ENCODE peak calls at places on chromosomes 6 and 20, in ten cellular contexts. One of them, this sample, is unnamed. For H3K4me1, the result is how much of the 10 kb centered on the place peaks cover.

GRCh38 chr6:2765896-2766766 is 938 bp downstream of the WRNIP1 start:
- DNase-seq in psoas muscle: peak
- DNase-seq in breast epithelium: peak
- DNase-seq in upper lobe of right lung: peak
- DNase-seq in RWPE2: no peak
- DNase-seq in transverse colon: peak
- DNase-seq in mucosa of descending colon: peak
- DNase-seq in CD8-positive, alpha-beta T cell: peak
- DNase-seq in colonic mucosa: peak
- DNase-seq in upper lobe of left lung: peak
- DNase-seq in this sample: peak

GRCh38 chr20:13165203-13165602 is 55.9 kb upstream of the ISM1 start:
- DNase-seq in psoas muscle: no peak
- DNase-seq in breast epithelium: no peak
- DNase-seq in upper lobe of right lung: no peak
- DNase-seq in RWPE2: no peak
- DNase-seq in transverse colon: no peak
- DNase-seq in mucosa of descending colon: no peak
- DNase-seq in CD8-positive, alpha-beta T cell: no peak
- DNase-seq in colonic mucosa: no peak
- DNase-seq in upper lobe of left lung: no peak
- DNase-seq in this sample: no peak

GRCh38 chr6:38476141-38476540 is 163.6 kb downstream of the BTBD9 start:
- DNase-seq in psoas muscle: no peak
- DNase-seq in breast epithelium: no peak
- DNase-seq in upper lobe of right lung: no peak
- DNase-seq in RWPE2: no peak
- DNase-seq in transverse colon: no peak
- DNase-seq in mucosa of descending colon: no peak
- DNase-seq in CD8-positive, alpha-beta T cell: no peak
- DNase-seq in colonic mucosa: no peak
- DNase-seq in upper lobe of left lung: no peak
- DNase-seq in this sample: no peak

GRCh38 chr6:37047421-37047931 is 42.0 kb downstream of the FGD2 start:
- DNase-seq in psoas muscle: no peak
- DNase-seq in breast epithelium: no peak
- DNase-seq in upper lobe of right lung: no peak
- DNase-seq in RWPE2: no peak
- DNase-seq in transverse colon: no peak
- DNase-seq in mucosa of descending colon: no peak
- DNase-seq in CD8-positive, alpha-beta T cell: no peak
- DNase-seq in colonic mucosa: no peak
- DNase-seq in upper lobe of left lung: no peak
- DNase-seq in this sample: no peak

GRCh38 chr6:166866839-166867637 is 89.3 kb downstream of the RNASET2 start:
- DNase-seq in psoas muscle: no peak
- DNase-seq in breast epithelium: no peak
- DNase-seq in upper lobe of right lung: no peak
- DNase-seq in RWPE2: no peak
- DNase-seq in transverse colon: no peak
- DNase-seq in mucosa of descending colon: no peak
- DNase-seq in CD8-positive, alpha-beta T cell: no peak
- DNase-seq in colonic mucosa: no peak
- DNase-seq in upper lobe of left lung: no peak
- DNase-seq in this sample: no peak

GRCh38 chr6:87066449-87067288 is 28.2 kb downstream of the CGA start:
- DNase-seq in psoas muscle: no peak
- DNase-seq in breast epithelium: no peak
- DNase-seq in upper lobe of right lung: no peak
- DNase-seq in RWPE2: no peak
- DNase-seq in transverse colon: peak
- DNase-seq in mucosa of descending colon: no peak
- DNase-seq in CD8-positive, alpha-beta T cell: no peak
- DNase-seq in colonic mucosa: peak
- DNase-seq in upper lobe of left lung: no peak
- DNase-seq in this sample: no peak

GRCh38 chr20:52830598-52830997 is 141.6 kb upstream of the TSHZ2 start:
- DNase-seq in psoas muscle: no peak
- DNase-seq in breast epithelium: no peak
- DNase-seq in upper lobe of right lung: no peak
- DNase-seq in RWPE2: no peak
- DNase-seq in transverse colon: no peak
- DNase-seq in mucosa of descending colon: no peak
- DNase-seq in CD8-positive, alpha-beta T cell: no peak
- DNase-seq in colonic mucosa: no peak
- DNase-seq in upper lobe of left lung: no peak
- DNase-seq in this sample: no peak

GRCh38 chr20:32028647-32029372 is 18.6 kb downstream of the CCM2L start:
- DNase-seq in psoas muscle: no peak
- DNase-seq in breast epithelium: no peak
- DNase-seq in upper lobe of right lung: no peak
- DNase-seq in RWPE2: no peak
- DNase-seq in transverse colon: no peak
- DNase-seq in mucosa of descending colon: no peak
- DNase-seq in CD8-positive, alpha-beta T cell: no peak
- DNase-seq in colonic mucosa: no peak
- DNase-seq in upper lobe of left lung: no peak
- DNase-seq in this sample: no peak

DNA sequence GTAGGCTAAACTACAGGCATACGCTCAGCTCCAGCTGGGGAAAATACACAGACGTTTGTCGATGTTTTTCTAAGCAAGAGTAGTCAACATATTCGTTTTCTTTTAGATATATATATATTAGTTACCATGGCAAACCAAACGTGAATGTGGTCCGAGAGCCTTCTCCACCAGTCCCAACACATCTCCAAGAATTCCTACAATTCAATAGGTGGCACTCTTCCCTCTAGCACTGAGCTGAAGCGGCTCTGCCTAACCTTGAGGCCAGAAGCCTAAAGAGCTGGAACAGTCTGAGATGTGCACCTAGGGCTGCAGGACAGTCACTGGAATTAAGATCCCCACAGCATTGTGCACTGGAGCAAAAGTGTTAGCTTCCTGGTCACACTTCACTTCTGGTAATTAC is 70.3 kb upstream of the BEND3 start:
- DNase-seq in psoas muscle: no peak
- DNase-seq in breast epithelium: no peak
- DNase-seq in upper lobe of right lung: no peak
- DNase-seq in RWPE2: no peak
- DNase-seq in transverse colon: no peak
- DNase-seq in mucosa of descending colon: no peak
- DNase-seq in CD8-positive, alpha-beta T cell: no peak
- DNase-seq in colonic mucosa: no peak
- DNase-seq in upper lobe of left lung: peak
- DNase-seq in this sample: no peak
- TF ChIP-seq CTCF in psoas muscle: no peak
- TF ChIP-seq CTCF in breast epithelium: no peak
- TF ChIP-seq CTCF in upper lobe of right lung: peak
- TF ChIP-seq CTCF in RWPE2: peak
- TF ChIP-seq CTCF in transverse colon: no peak
- TF ChIP-seq CTCF in mucosa of descending colon: no peak
- TF ChIP-seq CTCF in CD8-positive, alpha-beta T cell: no peak
- TF ChIP-seq CTCF in colonic mucosa: no peak
- TF ChIP-seq CTCF in upper lobe of left lung: no peak
- TF ChIP-seq CTCF in this sample: no peak

GRCh38 chr20:64159711-64160110 is 4.5 kb upstream of the MYT1 start:
- DNase-seq in psoas muscle: no peak
- DNase-seq in breast epithelium: no peak
- DNase-seq in upper lobe of right lung: no peak
- DNase-seq in RWPE2: no peak
- DNase-seq in transverse colon: no peak
- DNase-seq in mucosa of descending colon: no peak
- DNase-seq in CD8-positive, alpha-beta T cell: no peak
- DNase-seq in colonic mucosa: no peak
- DNase-seq in upper lobe of left lung: no peak
- DNase-seq in this sample: no peak

GRCh38 chr20:64161595-64162238 is 2.5 kb upstream of the MYT1 start:
- DNase-seq in psoas muscle: no peak
- DNase-seq in breast epithelium: no peak
- DNase-seq in upper lobe of right lung: no peak
- DNase-seq in RWPE2: peak
- DNase-seq in transverse colon: peak
- DNase-seq in mucosa of descending colon: no peak
- DNase-seq in CD8-positive, alpha-beta T cell: no peak
- DNase-seq in colonic mucosa: peak
- DNase-seq in upper lobe of left lung: no peak
- DNase-seq in this sample: peak

GRCh38 chr20:64162239-64162621 is 2.0 kb upstream of the MYT1 start:
- DNase-seq in psoas muscle: no peak
- DNase-seq in breast epithelium: no peak
- DNase-seq in upper lobe of right lung: no peak
- DNase-seq in RWPE2: no peak
- DNase-seq in transverse colon: no peak
- DNase-seq in mucosa of descending colon: no peak
- DNase-seq in CD8-positive, alpha-beta T cell: no peak
- DNase-seq in colonic mucosa: no peak
- DNase-seq in upper lobe of left lung: no peak
- DNase-seq in this sample: no peak

GRCh38 chr20:64160118-64160517 is 4.1 kb upstream of the MYT1 start:
- DNase-seq in psoas muscle: no peak
- DNase-seq in breast epithelium: no peak
- DNase-seq in upper lobe of right lung: no peak
- DNase-seq in RWPE2: peak
- DNase-seq in transverse colon: no peak
- DNase-seq in mucosa of descending colon: no peak
- DNase-seq in CD8-positive, alpha-beta T cell: no peak
- DNase-seq in colonic mucosa: no peak
- DNase-seq in upper lobe of left lung: no peak
- DNase-seq in this sample: peak

GRCh38 chr20:64160536-64161495 is 3.4 kb upstream of the MYT1 start:
- DNase-seq in psoas muscle: no peak
- DNase-seq in breast epithelium: no peak
- DNase-seq in upper lobe of right lung: no peak
- DNase-seq in RWPE2: no peak
- DNase-seq in transverse colon: no peak
- DNase-seq in mucosa of descending colon: no peak
- DNase-seq in CD8-positive, alpha-beta T cell: no peak
- DNase-seq in colonic mucosa: no peak
- DNase-seq in upper lobe of left lung: no peak
- DNase-seq in this sample: peak
- H3K4me3 ChIP-seq in psoas muscle: no peak
- H3K4me3 ChIP-seq in breast epithelium: no peak
- H3K4me3 ChIP-seq in upper lobe of right lung: no peak
- H3K4me3 ChIP-seq in RWPE2: no peak
- H3K4me3 ChIP-seq in transverse colon: no peak
- H3K4me3 ChIP-seq in mucosa of descending colon: no peak
- H3K4me3 ChIP-seq in CD8-positive, alpha-beta T cell: no peak
- H3K4me3 ChIP-seq in colonic mucosa: no peak
- H3K4me3 ChIP-seq in upper lobe of left lung: no peak
- H3K4me3 ChIP-seq in this sample: no peak

DNA sequence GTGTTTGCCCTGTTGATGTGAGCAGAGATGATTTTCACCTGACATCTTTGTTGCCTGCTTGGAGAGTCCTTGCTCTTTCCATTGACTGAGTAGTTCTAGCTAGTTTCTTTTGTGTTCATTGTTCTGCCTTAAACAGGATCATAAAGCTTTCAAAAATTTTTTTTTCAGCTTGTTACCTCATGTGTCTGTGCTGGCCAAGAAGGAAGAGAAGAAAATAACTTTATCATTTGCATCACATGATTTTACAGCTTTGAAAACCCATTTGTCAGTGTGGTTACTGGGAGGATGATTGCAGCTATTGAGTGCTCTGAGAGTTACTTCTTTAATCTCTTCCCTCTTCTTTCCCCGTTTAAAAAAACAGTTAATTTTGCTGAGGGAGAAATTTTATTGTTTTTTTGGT is 16.0 kb downstream of the FOXO3 start:
- DNase-seq in psoas muscle: no peak
- DNase-seq in breast epithelium: no peak
- DNase-seq in upper lobe of right lung: no peak
- DNase-seq in RWPE2: no peak
- DNase-seq in transverse colon: no peak
- DNase-seq in mucosa of descending colon: no peak
- DNase-seq in CD8-positive, alpha-beta T cell: no peak
- DNase-seq in colonic mucosa: no peak
- DNase-seq in upper lobe of left lung: no peak
- DNase-seq in this sample: no peak
- H3K4me1 ChIP-seq in psoas muscle: half or more
- H3K4me1 ChIP-seq in breast epithelium: under half
- H3K4me1 ChIP-seq in upper lobe of right lung: half or more
- H3K4me1 ChIP-seq in RWPE2: under half
- H3K4me1 ChIP-seq in transverse colon: half or more
- H3K4me1 ChIP-seq in mucosa of descending colon: under half
- H3K4me1 ChIP-seq in CD8-positive, alpha-beta T cell: under half
- H3K4me1 ChIP-seq in colonic mucosa: under half
- H3K4me1 ChIP-seq in upper lobe of left lung: half or more
- H3K4me1 ChIP-seq in this sample: under half

GRCh38 chr20:41316009-41316408 is 1.5 kb downstream of the ZHX3 start:
- DNase-seq in psoas muscle: no peak
- DNase-seq in breast epithelium: no peak
- DNase-seq in upper lobe of right lung: no peak
- DNase-seq in RWPE2: no peak
- DNase-seq in transverse colon: no peak
- DNase-seq in mucosa of descending colon: no peak
- DNase-seq in CD8-positive, alpha-beta T cell: no peak
- DNase-seq in colonic mucosa: no peak
- DNase-seq in upper lobe of left lung: no peak
- DNase-seq in this sample: no peak

GRCh38 chr20:41318271-41318649 is 729 bp upstream of the ZHX3 start:
- DNase-seq in psoas muscle: no peak
- DNase-seq in breast epithelium: no peak
- DNase-seq in upper lobe of right lung: no peak
- DNase-seq in RWPE2: no peak
- DNase-seq in transverse colon: no peak
- DNase-seq in mucosa of descending colon: no peak
- DNase-seq in CD8-positive, alpha-beta T cell: no peak
- DNase-seq in colonic mucosa: peak
- DNase-seq in upper lobe of left lung: no peak
- DNase-seq in this sample: no peak

GRCh38 chr20:41321003-41321402 is 3.5 kb upstream of the ZHX3 start:
- DNase-seq in psoas muscle: no peak
- DNase-seq in breast epithelium: no peak
- DNase-seq in upper lobe of right lung: no peak
- DNase-seq in RWPE2: no peak
- DNase-seq in transverse colon: no peak
- DNase-seq in mucosa of descending colon: no peak
- DNase-seq in CD8-positive, alpha-beta T cell: no peak
- DNase-seq in colonic mucosa: no peak
- DNase-seq in upper lobe of left lung: no peak
- DNase-seq in this sample: no peak

GRCh38 chr20:41316602-41317535 is 662 bp downstream of the ZHX3 start:
- DNase-seq in psoas muscle: peak
- DNase-seq in breast epithelium: peak
- DNase-seq in upper lobe of right lung: peak
- DNase-seq in RWPE2: peak
- DNase-seq in transverse colon: peak
- DNase-seq in mucosa of descending colon: peak
- DNase-seq in CD8-positive, alpha-beta T cell: peak
- DNase-seq in colonic mucosa: peak
- DNase-seq in upper lobe of left lung: peak
- DNase-seq in this sample: peak

DNA sequence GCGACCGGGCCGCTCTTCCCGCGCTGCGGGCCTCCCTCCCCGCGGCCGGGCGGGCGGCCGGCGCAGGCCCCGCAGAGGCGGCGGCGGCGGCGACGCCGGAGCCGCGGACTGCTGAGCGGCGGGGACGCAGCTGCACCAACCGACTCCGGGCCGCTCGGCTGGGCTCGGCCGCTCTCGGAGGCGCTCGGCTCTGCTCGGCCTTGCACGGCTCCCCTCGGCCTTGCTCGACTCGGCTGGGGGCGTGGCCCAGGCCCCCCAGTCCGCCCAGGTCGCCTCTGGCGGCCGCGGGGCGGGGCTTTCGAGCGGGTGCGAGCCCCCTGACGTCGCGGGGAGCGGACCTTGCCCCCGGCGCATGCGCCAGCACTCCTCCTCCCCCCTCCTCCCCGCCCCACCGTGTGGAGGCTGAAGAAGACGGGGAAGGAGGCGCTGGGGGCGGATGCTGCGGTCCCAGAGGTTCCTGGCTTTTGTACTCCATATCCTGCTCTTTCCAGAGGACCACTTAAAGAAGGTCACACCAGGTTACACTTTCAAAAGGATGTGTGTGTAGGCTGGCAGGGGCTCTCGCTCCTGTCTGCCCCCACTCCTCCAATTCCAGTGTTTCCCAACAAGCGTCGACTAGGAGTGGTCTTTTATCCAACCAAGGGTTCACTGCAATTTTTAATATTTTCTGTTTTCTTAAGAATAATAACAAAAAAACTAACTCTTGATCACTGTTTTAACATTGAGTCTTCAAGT is at the start of gene ZHX3:
- DNase-seq in psoas muscle: peak
- DNase-seq in breast epithelium: peak
- DNase-seq in upper lobe of right lung: peak
- DNase-seq in RWPE2: peak
- DNase-seq in transverse colon: peak
- DNase-seq in mucosa of descending colon: peak
- DNase-seq in CD8-positive, alpha-beta T cell: peak
- DNase-seq in colonic mucosa: peak
- DNase-seq in upper lobe of left lung: peak
- DNase-seq in this sample: peak
- TF ChIP-seq CTCF in psoas muscle: no peak
- TF ChIP-seq CTCF in breast epithelium: no peak
- TF ChIP-seq CTCF in upper lobe of right lung: no peak
- TF ChIP-seq CTCF in RWPE2: no peak
- TF ChIP-seq CTCF in transverse colon: no peak
- TF ChIP-seq CTCF in mucosa of descending colon: no peak
- TF ChIP-seq CTCF in CD8-positive, alpha-beta T cell: no peak
- TF ChIP-seq CTCF in colonic mucosa: no peak
- TF ChIP-seq CTCF in upper lobe of left lung: no peak
- TF ChIP-seq CTCF in this sample: no peak

This sample was measured in pancreas.